ENCODE peak calls at places on chromosomes 6 and 20, in six cellular contexts. G, W, K, Q, C and E are unnamed samples.

GRCh38 chr6:126033696-126034095 is 47.4 kb downstream of the TRMT11 start:
- DNase-seq in C (peak; percentile 93), W (no peak), K (peak; percentile 33), G (peak; percentile 19), Q (peak; percentile 90), E (no peak)

GRCh38 chr20:53949319-53949839 is 121.0 kb downstream of the BCAS1 start:
- DNase-seq in G (peak; percentile 69), W (peak; percentile 86), Q (no peak), K (no peak), C (peak; percentile 99), E (peak; percentile 83)

GRCh38 chr6:6474170-6474920 is 114.2 kb upstream of the LY86 start:
- DNase-seq in G (no peak), Q (peak; percentile 48), K (no peak), C (no peak), W (no peak), E (no peak)

GRCh38 chr6:125273965-125274364 is 27.8 kb downstream of the HDDC2 start:
- DNase-seq in C (peak; percentile 82), K (no peak), Q (no peak), G (peak; percentile 46), W (no peak), E (no peak)

GRCh38 chr6:1864496-1864895 is 254.8 kb downstream of the FOXC1 start:
- DNase-seq in W (no peak), K (no peak), G (no peak), Q (peak; percentile 65), C (peak; percentile 15), E (no peak)

GRCh38 chr6:87483929-87484328 is 11.2 kb downstream of the SLC35A1 start:
- DNase-seq in W (no peak), C (peak; percentile 67), G (no peak), Q (peak; percentile 94), K (no peak), E (no peak)

GRCh38 chr6:1724616-1725015 is 114.9 kb downstream of the FOXC1 start:
- DNase-seq in C (no peak), G (peak; percentile 91), W (no peak), Q (peak; percentile 62), K (no peak), E (no peak)

GRCh38 chr6:170248111-170248805 is 42.6 kb downstream of the DLL1 start:
- DNase-seq in C (no peak), Q (no peak), W (no peak), K (no peak), G (no peak), E (no peak)

GRCh38 chr6:88251261-88251660 is 85.1 kb upstream of the CNR1 start:
- DNase-seq in C (no peak), K (no peak), W (no peak), Q (no peak), G (no peak), E (no peak)

GRCh38 chr20:58447733-58448391 is 58.8 kb downstream of the VAPB start:
- DNase-seq in W (peak; percentile 19), K (no peak), Q (peak; percentile 82), C (peak; percentile 39), G (peak; percentile 55), E (no peak)

GRCh38 chr6:3895303-3895635 is 46.1 kb downstream of the FAM50B start:
- DNase-seq in W (no peak), G (no peak), C (no peak), Q (peak; percentile 73), K (no peak), E (no peak)

GRCh38 chr6:160071805-160072687 is 49.6 kb upstream of the SLC22A1 start:
- DNase-seq in W (no peak), Q (peak; percentile 32), C (no peak), K (no peak), G (no peak), E (no peak)

GRCh38 chr6:73389854-73390253 is 4.8 kb upstream of the DDX43 start:
- DNase-seq in W (no peak), C (no peak), Q (no peak), G (peak; percentile 14), K (no peak), E (no peak)

GRCh38 chr6:111483736-111484654 is 977 bp upstream of the REV3L start:
- DNase-seq in K (peak; percentile 94), C (peak; percentile 99), Q (peak; percentile 96), W (peak; percentile 80), G (peak; percentile 92), E (peak; percentile 98)

GRCh38 chr6:20692023-20692422 is 157.8 kb downstream of the CDKAL1 start:
- DNase-seq in W (no peak), C (no peak), G (no peak), Q (no peak), K (no peak), E (no peak)

GRCh38 chr6:126027601-126028000 is 41.3 kb downstream of the TRMT11 start:
- DNase-seq in K (no peak), C (peak; percentile 59), Q (no peak), G (no peak), W (no peak), E (no peak)

GRCh38 chr6:15316754-15317153 is 70.9 kb downstream of the JARID2 start:
- DNase-seq in G (no peak), K (no peak), Q (no peak), C (no peak), W (no peak), E (no peak)

GRCh38 chr20:50110141-50111047 is 2.6 kb downstream of the UBE2V1 start:
- DNase-seq in Q (peak; percentile 65), K (no peak), W (no peak), C (peak; percentile 79), G (peak; percentile 63), E (no peak)

GRCh38 chr20:50107086-50107645 is 5.8 kb downstream of the UBE2V1 start:
- DNase-seq in W (no peak), G (no peak), C (peak; percentile 37), Q (no peak), K (no peak), E (no peak)

GRCh38 chr20:50111120-50111828 is 1.7 kb downstream of the UBE2V1 start:
- DNase-seq in C (peak; percentile 76), K (no peak), W (no peak), Q (peak; percentile 40), G (no peak), E (no peak)

GRCh38 chr20:50108571-50109235 is 4.2 kb downstream of the UBE2V1 start:
- DNase-seq in Q (peak; percentile 67), G (no peak), K (no peak), W (no peak), C (peak; percentile 19), E (no peak)

DNA sequence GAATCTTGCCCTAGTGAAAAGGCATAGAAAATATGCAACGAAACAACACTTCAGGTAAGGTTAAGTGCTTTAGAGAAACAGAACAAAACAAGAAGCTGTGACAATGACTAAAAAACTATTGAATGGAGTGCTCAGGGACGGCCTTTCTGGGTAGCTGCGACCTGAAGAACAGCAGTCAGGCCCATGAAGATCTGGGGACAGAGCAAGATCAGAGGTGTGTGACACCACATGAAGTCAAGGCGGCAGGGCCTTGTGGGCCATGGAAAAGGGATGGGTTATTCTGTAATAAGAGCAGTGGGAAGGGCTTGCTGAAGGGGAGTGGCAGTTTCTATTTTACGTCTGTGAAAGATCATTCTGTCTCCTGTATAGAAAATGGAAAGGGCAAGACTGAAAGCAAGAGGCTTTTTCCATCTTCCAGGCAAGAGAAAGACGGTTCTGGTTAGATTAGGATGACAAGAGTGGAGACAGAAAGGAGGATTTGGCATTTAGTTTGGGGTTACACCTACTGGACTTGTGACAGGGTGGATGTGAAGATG is 5.1 kb downstream of the UBE2V1 start:
- DNase-seq in W (no peak), K (no peak), G (no peak), Q (no peak), C (no peak), E (no peak)
- H3K4me1 ChIP-seq in W (peaks cover 47% of the 10 kb centered on the region), K (peaks cover 8% of the 10 kb centered on the region), G (peaks cover 52% of the 10 kb centered on the region), Q (peaks cover 6% of the 10 kb centered on the region), C (peaks cover 31% of the 10 kb centered on the region), E (no peaks in the 10 kb centered on the region)

GRCh38 chr6:158876886-158877285 is 57.7 kb upstream of the EZR start:
- DNase-seq in G (no peak), W (no peak), Q (no peak), C (no peak), K (no peak), E (no peak)

GRCh38 chr6:158879180-158879579 is 60.0 kb upstream of the EZR start:
- DNase-seq in G (no peak), Q (peak; percentile 48), C (peak; percentile 92), K (no peak), W (no peak), E (no peak)

DNA sequence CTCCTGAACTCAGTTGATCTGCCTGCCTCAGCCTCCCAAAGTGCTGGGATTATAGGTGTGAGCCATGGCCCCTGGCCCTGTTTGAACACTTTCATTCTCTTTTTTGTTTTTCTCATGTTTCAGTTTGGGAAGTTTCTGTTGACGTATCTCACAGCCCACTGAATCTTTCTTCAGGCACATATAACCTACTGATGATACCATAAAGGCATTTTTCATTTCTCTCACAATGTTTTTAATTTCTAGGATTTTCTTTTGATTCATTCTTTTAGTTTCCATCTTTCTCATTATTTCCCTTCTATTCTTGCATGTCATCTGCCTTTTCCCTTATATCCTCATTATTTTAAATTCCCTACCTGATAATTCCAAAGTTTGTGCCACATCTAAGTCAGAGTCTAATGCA is 58.5 kb upstream of the EZR start:
- DNase-seq in K (no peak), Q (no peak), G (no peak), C (no peak), W (no peak), E (no peak)
- H3K27ac ChIP-seq in K (no peak overlapping the region), Q (no peak overlapping the region), G (no peak overlapping the region), C (no peak overlapping the region), W (no peak overlapping the region), E (no peak overlapping the region)

DNA sequence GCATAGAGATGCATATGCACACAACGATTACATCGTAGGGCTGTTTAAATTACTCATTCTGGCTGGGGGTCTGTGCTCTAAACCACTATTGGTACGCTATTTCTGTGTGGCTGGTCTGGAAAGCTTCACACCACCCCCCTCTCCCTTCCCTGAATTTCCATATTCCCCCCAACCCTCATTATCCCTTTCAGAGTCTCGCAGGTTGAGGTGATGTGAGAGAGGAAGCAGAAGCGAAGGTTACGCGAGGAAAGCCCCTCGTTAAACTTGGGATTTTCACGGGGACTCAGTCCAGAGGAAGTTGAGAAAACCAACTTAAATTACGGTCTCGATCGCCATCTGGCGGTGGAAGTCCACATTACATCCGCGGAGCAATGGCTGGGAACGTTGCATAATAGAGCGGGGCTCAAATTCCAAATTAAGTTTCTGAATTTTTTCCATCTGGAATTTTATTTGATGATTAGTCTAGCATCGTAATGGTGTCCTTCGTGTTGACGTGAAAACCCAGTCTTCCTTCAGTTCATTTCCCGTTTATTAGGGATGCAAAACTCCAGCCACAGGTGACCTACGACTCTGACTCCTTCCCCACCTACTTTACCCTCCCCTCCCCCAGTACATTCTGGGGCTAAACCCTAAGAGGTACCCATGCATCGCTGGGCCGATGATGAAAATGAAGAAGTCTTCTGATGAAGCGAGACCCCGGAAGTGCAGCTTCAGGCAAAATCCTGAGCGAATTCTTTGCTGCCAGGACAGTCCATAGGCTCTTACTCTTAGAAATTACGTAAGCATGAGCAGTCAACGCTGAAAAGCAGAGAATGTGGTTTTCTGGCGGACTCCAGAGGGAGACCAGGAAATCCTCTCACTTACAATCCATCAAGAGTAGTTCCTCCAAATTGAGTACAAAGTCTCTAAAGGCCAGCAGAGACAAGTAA is 19.7 kb downstream of the HLA-DOB start:
- DNase-seq in Q (peak; percentile 64), G (peak; percentile 81), W (peak; percentile 38), K (peak; percentile 83), C (peak; percentile 42), E (peak; percentile 81)
- H3K4me3 ChIP-seq in Q (no peak overlapping the region), G (no peak overlapping the region), W (no peak overlapping the region), K (no peak overlapping the region), C (peak overlapping the region; percentile 21), E (no peak overlapping the region)

DNA sequence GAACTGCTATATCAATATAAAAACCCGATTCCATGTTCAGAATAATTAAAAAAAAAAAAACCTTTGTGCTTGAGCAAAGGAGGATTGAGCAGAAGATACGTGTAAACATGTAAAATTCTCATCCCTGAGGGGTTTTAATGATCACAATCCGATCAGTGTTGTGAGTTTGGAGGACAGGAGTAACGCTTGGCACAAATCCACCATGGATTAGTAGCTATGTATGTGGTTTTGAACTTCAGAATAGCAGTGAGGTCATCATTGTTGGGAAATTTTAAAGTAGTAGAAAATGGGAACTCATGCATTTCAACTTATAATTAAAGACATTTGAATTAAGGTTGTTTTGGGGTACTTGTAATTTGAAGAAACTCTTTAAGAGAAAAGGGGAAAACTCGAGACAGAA is 203.2 kb downstream of the RPS12 start:
- DNase-seq in K (no peak), G (no peak), C (peak; percentile 51), W (no peak), Q (no peak), E (no peak)
- H3K4me1 ChIP-seq in K (no peaks in the 10 kb centered on the region), G (no peaks in the 10 kb centered on the region), C (no peaks in the 10 kb centered on the region), W (no peaks in the 10 kb centered on the region), Q (no peaks in the 10 kb centered on the region), E (no peaks in the 10 kb centered on the region)